ENCODE peak calls at places on chromosomes 6 and 20, in four cellular contexts. One of them, this sample, is unnamed.
A peak's percentile ranks its signal among the peaks of the same experiment; 100 is the strongest.

GRCh38 chr6:56764081-56764566 is 121.4 kb upstream of the DST start:
- DNase-seq in K562: no peak
- DNase-seq in HepG2: peak; percentile 69
- DNase-seq in GM12878: peak; percentile 84
- DNase-seq in this sample: peak; percentile 40

GRCh38 chr20:60754866-60755265 is 497.2 kb upstream of the CDH4 start:
- DNase-seq in K562: no peak
- DNase-seq in HepG2: no peak
- DNase-seq in GM12878: no peak
- DNase-seq in this sample: no peak

GRCh38 chr6:131132360-131132759 is 2.9 kb upstream of the AKAP7 start:
- DNase-seq in HepG2: no peak
- DNase-seq in K562: no peak
- DNase-seq in GM12878: no peak
- DNase-seq in this sample: no peak

GRCh38 chr20:64237316-64237715 is 18.2 kb upstream of the PCMTD2 start:
- DNase-seq in K562: no peak
- DNase-seq in GM12878: no peak
- DNase-seq in HepG2: no peak
- DNase-seq in this sample: no peak

GRCh38 chr6:107460074-107460631 is 789 bp upstream of the PDSS2 start:
- DNase-seq in GM12878: no peak
- DNase-seq in K562: no peak
- DNase-seq in HepG2: no peak
- DNase-seq in this sample: no peak

GRCh38 chr20:20466341-20466879 is 98.5 kb downstream of the INSM1 start:
- DNase-seq in GM12878: peak; percentile 92
- DNase-seq in HepG2: no peak
- DNase-seq in K562: no peak
- DNase-seq in this sample: no peak

GRCh38 chr6:146312606-146313005 is 231.0 kb upstream of the RAB32 start:
- DNase-seq in K562: no peak
- DNase-seq in GM12878: no peak
- DNase-seq in HepG2: no peak
- DNase-seq in this sample: no peak

GRCh38 chr6:89260832-89261231 is 43.7 kb upstream of the GABRR1 start:
- DNase-seq in K562: no peak
- DNase-seq in GM12878: no peak
- DNase-seq in HepG2: peak; percentile 21
- DNase-seq in this sample: peak; percentile 17

GRCh38 chr6:53201270-53201669 is 52.6 kb upstream of the GCM1 start:
- DNase-seq in K562: no peak
- DNase-seq in GM12878: no peak
- DNase-seq in HepG2: no peak
- DNase-seq in this sample: no peak

GRCh38 chr6:80403365-80403764 is 296.9 kb downstream of the BCKDHB start:
- DNase-seq in GM12878: no peak
- DNase-seq in HepG2: no peak
- DNase-seq in K562: no peak
- DNase-seq in this sample: no peak

GRCh38 chr6:36649721-36650484 is 28.6 kb upstream of the CDKN1A start:
- DNase-seq in HepG2: no peak
- DNase-seq in GM12878: no peak
- DNase-seq in K562: no peak
- DNase-seq in this sample: no peak

GRCh38 chr6:57302477-57302876 is 15.0 kb upstream of the PRIM2 start:
- DNase-seq in K562: no peak
- DNase-seq in HepG2: no peak
- DNase-seq in GM12878: no peak
- DNase-seq in this sample: no peak

GRCh38 chr20:62716198-62716940 is 7.7 kb downstream of the NTSR1 start:
- DNase-seq in GM12878: no peak
- DNase-seq in HepG2: no peak
- DNase-seq in K562: no peak
- DNase-seq in this sample: no peak

GRCh38 chr6:77930382-77930781 is 277.5 kb downstream of the MEI4 start:
- DNase-seq in HepG2: no peak
- DNase-seq in K562: no peak
- DNase-seq in GM12878: no peak
- DNase-seq in this sample: no peak

GRCh38 chr6:14258117-14258516 is 140.5 kb downstream of the CD83 start:
- DNase-seq in K562: no peak
- DNase-seq in GM12878: no peak
- DNase-seq in HepG2: no peak
- DNase-seq in this sample: no peak

GRCh38 chr20:47875302-47876025 is 90.2 kb upstream of the SULF2 start:
- DNase-seq in GM12878: no peak
- DNase-seq in K562: no peak
- DNase-seq in HepG2: no peak
- DNase-seq in this sample: no peak

GRCh38 chr6:139732451-139732850 is 358.0 kb upstream of the CITED2 start:
- DNase-seq in GM12878: no peak
- DNase-seq in K562: no peak
- DNase-seq in HepG2: no peak
- DNase-seq in this sample: no peak

DNA sequence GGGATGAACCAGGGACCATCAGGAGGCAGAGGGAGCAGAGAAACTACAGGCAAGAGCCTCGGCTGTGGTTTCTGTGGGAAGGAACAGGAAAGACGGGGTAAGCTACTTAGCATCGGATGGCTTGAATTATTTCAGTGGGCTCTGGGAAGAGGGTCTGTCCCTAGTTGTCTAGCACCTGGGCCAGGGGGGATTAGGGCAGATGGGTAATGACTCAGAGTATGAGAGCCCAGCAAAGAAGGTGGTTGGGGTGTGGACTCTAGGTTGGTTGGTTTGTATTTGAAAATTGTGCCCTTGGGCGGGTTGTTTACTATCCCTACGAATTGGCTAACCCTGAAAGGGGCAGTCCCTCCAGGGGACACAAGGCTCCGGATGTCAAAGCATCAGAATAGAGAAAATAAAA is 148.5 kb upstream of the TAB2 start:
- DNase-seq in K562: no peak
- DNase-seq in HepG2: no peak
- DNase-seq in GM12878: no peak
- DNase-seq in this sample: no peak
- TF ChIP-seq TARDBP in K562: no peak
- TF ChIP-seq TARDBP in HepG2: no peak
- TF ChIP-seq TARDBP in GM12878: no peak
- TF ChIP-seq TARDBP in this sample: no peak

DNA sequence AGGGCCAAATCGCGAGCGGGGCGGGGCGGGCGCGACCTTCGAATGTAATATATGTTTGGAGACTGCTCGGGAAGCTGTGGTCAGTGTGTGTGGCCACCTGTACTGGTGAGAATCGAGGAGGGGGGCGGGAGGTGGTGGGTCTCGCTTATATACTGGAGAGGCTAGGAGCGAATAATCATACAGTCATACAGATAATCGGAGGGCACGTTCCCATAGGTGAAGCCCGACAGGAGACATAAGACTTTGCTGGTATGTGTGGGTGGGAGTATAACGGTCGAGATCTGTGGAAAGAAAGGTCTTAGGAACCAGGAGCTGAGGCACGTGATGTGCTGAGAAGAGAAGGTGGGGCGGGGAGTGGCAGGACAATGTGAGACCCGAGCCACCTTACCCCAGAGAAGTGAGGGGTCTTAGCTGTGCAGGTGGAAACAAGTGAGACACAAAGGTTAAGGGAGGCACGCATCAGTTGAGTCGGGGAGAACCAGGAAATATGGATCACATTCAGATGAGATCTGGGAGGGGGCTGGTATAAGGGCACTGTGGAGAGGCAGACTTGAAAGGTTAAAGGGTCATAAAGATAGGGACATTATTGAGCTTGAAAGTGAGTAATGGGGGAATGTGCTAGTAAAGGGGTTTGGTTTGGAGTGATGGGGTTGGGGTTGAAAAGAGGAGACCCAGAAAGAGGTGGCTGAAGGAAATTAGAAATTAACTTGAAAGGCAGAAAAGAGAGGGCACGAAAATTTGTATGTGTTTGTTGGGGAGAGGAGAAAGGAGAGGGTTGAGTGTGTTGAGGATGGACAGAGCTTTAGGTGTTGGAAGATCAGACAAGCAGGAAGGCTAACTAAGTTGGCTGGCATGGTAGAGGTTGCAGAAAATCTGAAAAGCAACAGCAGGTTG is 589 bp downstream of the RNF5 start:
- DNase-seq in HepG2: no peak
- DNase-seq in GM12878: no peak
- DNase-seq in K562: peak; percentile 59
- DNase-seq in this sample: no peak
- TF ChIP-seq TARDBP in HepG2: no peak
- TF ChIP-seq TARDBP in GM12878: no peak
- TF ChIP-seq TARDBP in K562: no peak
- TF ChIP-seq TARDBP in this sample: no peak

GRCh38 chr20:19260412-19261090 is 48.1 kb downstream of the SLC24A3 start:
- DNase-seq in K562: no peak
- DNase-seq in GM12878: no peak
- DNase-seq in HepG2: no peak
- DNase-seq in this sample: no peak
- TF ChIP-seq TARDBP in K562: no peak
- TF ChIP-seq TARDBP in GM12878: no peak
- TF ChIP-seq TARDBP in HepG2: no peak
- TF ChIP-seq TARDBP in this sample: no peak

DNA sequence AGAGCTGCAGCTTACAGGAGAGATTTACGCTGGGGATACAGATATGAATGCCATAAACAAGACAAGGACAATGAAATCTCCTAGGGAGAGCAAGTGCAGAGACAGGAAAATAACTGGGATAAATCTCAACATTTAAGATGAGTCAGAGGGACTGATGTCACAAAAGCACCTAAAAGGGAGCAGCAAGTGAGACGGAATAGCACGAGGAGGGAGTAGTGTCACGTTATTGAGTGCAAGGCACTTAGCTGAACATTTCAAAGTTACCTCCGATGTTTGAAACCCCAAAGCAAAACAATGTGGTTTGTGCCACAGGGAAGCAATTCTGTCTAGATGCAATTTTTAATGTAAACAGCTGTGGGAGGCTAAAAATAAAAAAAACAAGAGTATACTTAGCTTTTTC is 1131.7 kb upstream of the EYS start:
- DNase-seq in K562: no peak
- DNase-seq in HepG2: no peak
- DNase-seq in GM12878: no peak
- DNase-seq in this sample: no peak
- TF ChIP-seq TARDBP in K562: no peak
- TF ChIP-seq TARDBP in HepG2: no peak
- TF ChIP-seq TARDBP in GM12878: no peak
- TF ChIP-seq TARDBP in this sample: no peak

GRCh38 chr6:138162947-138163569 is 1.3 kb downstream of the ARFGEF3 start:
- DNase-seq in K562: no peak
- DNase-seq in HepG2: no peak
- DNase-seq in GM12878: no peak
- DNase-seq in this sample: no peak

GRCh38 chr6:138161118-138161433 is 663 bp upstream of the ARFGEF3 start:
- DNase-seq in HepG2: no peak
- DNase-seq in GM12878: no peak
- DNase-seq in K562: no peak
- DNase-seq in this sample: no peak

GRCh38 chr6:138162104-138162946 is 586 bp downstream of the ARFGEF3 start:
- DNase-seq in GM12878: no peak
- DNase-seq in HepG2: no peak
- DNase-seq in K562: no peak
- DNase-seq in this sample: peak; percentile 48

GRCh38 chr6:138160329-138161117 is 1.2 kb upstream of the ARFGEF3 start:
- DNase-seq in GM12878: no peak
- DNase-seq in K562: no peak
- DNase-seq in HepG2: no peak
- DNase-seq in this sample: no peak

DNA sequence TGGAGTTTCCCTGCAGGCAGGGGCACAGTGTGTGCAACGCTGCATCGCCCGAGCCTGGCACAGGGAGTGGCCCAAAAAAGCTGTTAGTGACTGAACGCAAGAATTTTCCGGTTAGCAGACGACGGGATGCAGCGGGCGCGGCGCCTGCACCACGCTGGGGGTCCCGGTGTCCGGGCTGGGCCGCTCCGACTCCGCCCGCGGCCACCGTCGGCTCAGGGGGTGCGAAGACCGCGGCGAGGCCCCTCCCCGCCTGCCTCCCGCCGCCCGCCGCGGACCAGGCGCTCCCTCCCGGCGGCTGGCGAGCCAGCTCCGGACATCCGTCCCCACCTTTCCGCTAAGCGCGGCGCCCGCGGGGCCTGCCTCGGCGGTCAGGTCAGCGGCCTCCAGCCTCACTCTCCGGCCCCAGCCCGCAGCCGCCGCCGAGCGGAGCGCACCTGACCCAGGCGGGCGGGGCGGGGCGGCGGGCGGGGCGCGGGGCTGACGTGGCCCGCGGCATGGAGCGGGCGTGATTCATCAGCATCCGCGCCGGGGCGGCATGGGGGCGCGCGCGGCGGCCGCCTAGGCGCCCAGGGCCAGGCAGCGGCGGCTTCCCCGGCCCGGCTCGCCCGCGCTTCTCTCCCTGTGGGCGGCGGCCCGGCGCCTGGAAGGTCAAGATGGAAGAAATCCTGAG is at the start of gene ARFGEF3:
- DNase-seq in K562: peak; percentile 47
- DNase-seq in HepG2: peak; percentile 25
- DNase-seq in GM12878: no peak
- DNase-seq in this sample: peak; percentile 76
- TF ChIP-seq TARDBP in K562: no peak
- TF ChIP-seq TARDBP in HepG2: no peak
- TF ChIP-seq TARDBP in GM12878: no peak
- TF ChIP-seq TARDBP in this sample: no peak

DNA sequence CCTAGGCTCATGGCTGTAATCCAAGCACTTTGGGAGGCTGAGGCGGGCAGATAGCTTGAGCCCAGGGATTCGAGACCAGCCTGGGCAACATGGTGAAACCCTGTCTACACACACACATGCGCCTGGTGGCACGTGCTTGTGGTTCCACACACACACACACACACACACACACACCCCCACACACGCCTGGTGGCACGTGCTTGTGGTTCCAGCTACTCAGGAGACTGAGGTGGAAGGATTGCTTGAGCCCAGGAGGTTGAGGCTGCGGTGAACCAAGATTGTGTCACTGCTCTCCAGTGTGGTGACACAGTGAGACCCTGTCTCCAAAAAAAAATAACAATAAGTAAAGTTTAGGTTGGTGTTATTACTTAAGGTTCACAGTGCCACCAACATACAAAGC is 165.8 kb downstream of the ZFAND3 start:
- DNase-seq in HepG2: no peak
- DNase-seq in GM12878: no peak
- DNase-seq in K562: no peak
- DNase-seq in this sample: no peak
- TF ChIP-seq TARDBP in HepG2: no peak
- TF ChIP-seq TARDBP in GM12878: no peak
- TF ChIP-seq TARDBP in K562: no peak
- TF ChIP-seq TARDBP in this sample: no peak

DNA sequence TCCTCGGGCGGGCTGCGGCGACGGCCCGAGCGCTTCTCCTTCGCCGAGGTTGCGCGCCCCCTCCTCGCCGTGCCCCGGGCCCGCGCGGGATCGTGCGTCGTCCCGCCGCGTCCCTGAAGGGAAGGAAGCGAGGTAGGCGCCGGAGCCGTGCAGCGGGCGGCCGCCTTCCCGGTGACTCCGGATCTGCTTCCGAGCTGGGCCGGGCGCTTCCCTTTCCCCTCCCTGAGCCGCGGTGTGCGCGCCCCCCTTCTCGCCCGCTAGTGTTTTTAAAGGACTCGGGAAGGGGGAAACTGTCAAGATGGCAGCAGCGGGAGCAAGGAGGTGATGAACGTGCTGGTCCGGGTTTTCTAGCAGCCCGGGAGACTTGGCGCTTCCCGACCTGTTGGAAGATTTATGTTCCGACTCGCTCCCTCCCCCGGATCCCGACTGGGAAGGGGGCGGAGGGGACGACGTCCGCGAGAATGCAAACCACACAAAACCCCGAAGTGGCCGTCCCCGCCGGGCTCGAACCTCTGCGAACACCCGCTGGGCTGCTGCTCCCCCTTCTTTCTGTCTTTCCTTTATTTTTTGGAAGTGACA is 744 bp upstream of the FOXO3 start:
- DNase-seq in GM12878: no peak
- DNase-seq in K562: peak; percentile 46
- DNase-seq in HepG2: peak; percentile 39
- DNase-seq in this sample: peak; percentile 60
- TF ChIP-seq TARDBP in GM12878: no peak
- TF ChIP-seq TARDBP in K562: no peak
- TF ChIP-seq TARDBP in HepG2: no peak
- TF ChIP-seq TARDBP in this sample: peak; percentile 64

This sample was measured in HEK293T.